ENCODE peak calls at places on chromosomes 13 and 19, in four cellular contexts. M is GM23248, X is SK-N-SH, G is hepatocyte. H is an unnamed sample.
A peak's percentile ranks its signal among the peaks of the same experiment; 100 is the strongest.

GRCh38 chr13:109883181-109884180 is 97.1 kb upstream of the IRS2 start:
- DNase-seq in M (no peak), X (no peak), G (no peak), H (no peak)

GRCh38 chr13:23715092-23715761 is 145.0 kb downstream of the TNFRSF19 start:
- DNase-seq in M (no peak), X (no peak), G (no peak), H (no peak)

GRCh38 chr13:28470286-28470685 is 24.6 kb downstream of the FLT1 start:
- DNase-seq in M (no peak), X (no peak), G (no peak), H (no peak)

GRCh38 chr13:110001622-110002275 is 215.4 kb upstream of the IRS2 start:
- DNase-seq in M (peak; percentile 76), X (no peak), G (no peak), H (no peak)

GRCh38 chr19:49020931-49021895 is 2.9 kb downstream of the CGB3 start:
- DNase-seq in M (peak; percentile 42), X (peak; percentile 66), G (no peak), H (no peak)

GRCh38 chr19:5103812-5104410 is 135.0 kb downstream of the KDM4B start:
- DNase-seq in M (no peak), X (no peak), G (no peak), H (no peak)

GRCh38 chr13:19991531-19991930 is 33.0 kb downstream of the ZMYM2 start:
- DNase-seq in M (no peak), X (no peak), G (no peak), H (no peak)

GRCh38 chr13:111399334-111399733 is 78.9 kb downstream of the TEX29 start:
- DNase-seq in M (no peak), X (no peak), G (no peak), H (no peak)

GRCh38 chr19:16185123-16185924 is at the start of gene FAM32A:
- DNase-seq in M (peak; percentile 98), X (peak; percentile 96), G (peak; percentile 98), H (peak; percentile 98)

GRCh38 chr19:28239270-28239669 is 973.7 kb downstream of the UQCRFS1 start:
- DNase-seq in M (peak; percentile 19), X (peak; percentile 12), G (no peak), H (peak; percentile 69)

GRCh38 chr13:65921933-65922332 is 1308.2 kb downstream of the PCDH9 start:
- DNase-seq in M (no peak), X (no peak), G (no peak), H (no peak)

GRCh38 chr19:10961763-10962536 is 1.1 kb downstream of the SMARCA4 start:
- DNase-seq in M (peak; percentile 45), X (no peak), G (no peak), H (peak; percentile 75)

GRCh38 chr19:16062789-16063188 is 13.5 kb upstream of the TPM4 start:
- DNase-seq in M (no peak), X (peak; percentile 73), G (peak; percentile 58), H (peak; percentile 57)

GRCh38 chr13:21123956-21124355 is 52.4 kb downstream of the SKA3 start:
- DNase-seq in M (no peak), X (no peak), G (no peak), H (no peak)

GRCh38 chr13:44726214-44726613 is 150.1 kb upstream of the TSC22D1 start:
- DNase-seq in M (peak; percentile 93), X (no peak), G (no peak), H (no peak)

GRCh38 chr19:13978306-13978705 is 26.0 kb downstream of the DCAF15 start:
- DNase-seq in M (peak; percentile 46), X (peak; percentile 81), G (peak; percentile 90), H (peak; percentile 97)

GRCh38 chr19:42386974-42387707 is 3.0 kb downstream of the CNFN start:
- DNase-seq in M (peak; percentile 73), X (peak; percentile 91), G (peak; percentile 82), H (peak; percentile 89)

GRCh38 chr19:16262618-16263017 is 62.0 kb upstream of the KLF2 start:
- DNase-seq in M (no peak), X (peak; percentile 67), G (peak; percentile 85), H (no peak)

GRCh38 chr13:45695198-45695730 is 6.9 kb upstream of the CBY2 start:
- DNase-seq in M (peak; percentile 38), X (no peak), G (no peak), H (no peak)

GRCh38 chr13:75908137-75908536 is 272.0 kb downstream of the LMO7 start:
- DNase-seq in M (peak; percentile 3), X (no peak), G (no peak), H (peak; percentile 6)

GRCh38 chr13:76687467-76687866 is 198.7 kb downstream of the KCTD12 start:
- DNase-seq in M (no peak), X (no peak), G (no peak), H (no peak)

GRCh38 chr13:113535381-113535781 is 44.9 kb upstream of the DCUN1D2 start:
- DNase-seq in M (no peak), X (no peak), G (no peak), H (no peak)

GRCh38 chr13:85693889-85694511 is 105.2 kb downstream of the SLITRK6 start:
- DNase-seq in M (no peak), X (no peak), G (peak; percentile 23), H (no peak)

GRCh38 chr13:93249259-93249917 is 22.8 kb downstream of the GPC6 start:
- DNase-seq in M (peak; percentile 88), X (no peak), G (peak; percentile 49), H (no peak)

GRCh38 chr19:43777163-43777700 is 3.5 kb downstream of the KCNN4 start:
- DNase-seq in M (peak; percentile 37), X (peak; percentile 69), G (peak; percentile 28), H (no peak)

GRCh38 chr13:98997738-98998641 is 20.1 kb upstream of the DOCK9 start:
- DNase-seq in M (peak; percentile 72), X (no peak), G (no peak), H (no peak)

GRCh38 chr13:73599232-73600128 is 534.7 kb downstream of the KLF12 start:
- DNase-seq in M (no peak), X (no peak), G (no peak), H (no peak)

GRCh38 chr19:10815969-10816635 is 19.9 kb downstream of the TMED1 start:
- DNase-seq in M (peak; percentile 87), X (no peak), G (peak; percentile 5), H (no peak)

GRCh38 chr19:48000846-48001245 is 6.4 kb downstream of the ELSPBP1 start:
- DNase-seq in M (no peak), X (no peak), G (no peak), H (no peak)

GRCh38 chr19:3142938-3143337 is 7.1 kb downstream of the GNA15 start:
- DNase-seq in M (peak; percentile 34), X (no peak), G (no peak), H (no peak)

GRCh38 chr19:3145909-3146676 is 10.3 kb downstream of the GNA15 start:
- DNase-seq in M (no peak), X (no peak), G (no peak), H (peak; percentile 1)

GRCh38 chr19:3140667-3141038 is 4.8 kb downstream of the GNA15 start:
- DNase-seq in M (no peak), X (no peak), G (no peak), H (no peak)

GRCh38 chr19:3138268-3138667 is 2.4 kb downstream of the GNA15 start:
- DNase-seq in M (no peak), X (no peak), G (no peak), H (no peak)

GRCh38 chr19:3142292-3142670 is 6.4 kb downstream of the GNA15 start:
- DNase-seq in M (peak; percentile 98), X (no peak), G (no peak), H (no peak)
- TF ChIP-seq EZH2phosphoT487 in M (no peak), X (no peak), G (no peak), H (no peak)

DNA sequence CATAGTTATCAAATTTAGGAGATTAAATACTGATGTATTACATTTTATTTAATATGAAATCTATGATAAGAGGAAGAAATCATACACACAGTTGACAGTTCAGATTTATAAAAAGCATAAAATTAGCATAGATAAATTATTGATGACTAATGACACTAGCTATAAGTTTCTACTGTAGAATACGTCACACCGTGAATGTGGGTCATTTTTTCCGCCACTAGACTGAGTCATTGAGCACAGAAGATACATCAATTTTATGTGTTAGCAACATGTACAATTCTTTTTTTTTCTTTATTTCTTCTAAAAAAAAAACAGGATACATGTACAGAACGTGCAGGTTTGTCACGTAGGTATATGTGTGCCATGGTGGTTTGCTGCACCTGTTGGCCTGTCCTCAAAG is 22.2 kb downstream of the AP2S1 start:
- DNase-seq in M (peak; percentile 57), X (no peak), G (no peak), H (no peak)
- TF ChIP-seq EZH2phosphoT487 in M (no peak), X (no peak), G (no peak), H (no peak)

GRCh38 chr19:32675720-32676185 is at the start of gene RGS9BP:
- DNase-seq in M (peak; percentile 89), X (peak; percentile 88), G (peak; percentile 84), H (peak; percentile 70)
- TF ChIP-seq EZH2phosphoT487 in M (no peak), X (no peak), G (no peak), H (peak; percentile 94)

DNA sequence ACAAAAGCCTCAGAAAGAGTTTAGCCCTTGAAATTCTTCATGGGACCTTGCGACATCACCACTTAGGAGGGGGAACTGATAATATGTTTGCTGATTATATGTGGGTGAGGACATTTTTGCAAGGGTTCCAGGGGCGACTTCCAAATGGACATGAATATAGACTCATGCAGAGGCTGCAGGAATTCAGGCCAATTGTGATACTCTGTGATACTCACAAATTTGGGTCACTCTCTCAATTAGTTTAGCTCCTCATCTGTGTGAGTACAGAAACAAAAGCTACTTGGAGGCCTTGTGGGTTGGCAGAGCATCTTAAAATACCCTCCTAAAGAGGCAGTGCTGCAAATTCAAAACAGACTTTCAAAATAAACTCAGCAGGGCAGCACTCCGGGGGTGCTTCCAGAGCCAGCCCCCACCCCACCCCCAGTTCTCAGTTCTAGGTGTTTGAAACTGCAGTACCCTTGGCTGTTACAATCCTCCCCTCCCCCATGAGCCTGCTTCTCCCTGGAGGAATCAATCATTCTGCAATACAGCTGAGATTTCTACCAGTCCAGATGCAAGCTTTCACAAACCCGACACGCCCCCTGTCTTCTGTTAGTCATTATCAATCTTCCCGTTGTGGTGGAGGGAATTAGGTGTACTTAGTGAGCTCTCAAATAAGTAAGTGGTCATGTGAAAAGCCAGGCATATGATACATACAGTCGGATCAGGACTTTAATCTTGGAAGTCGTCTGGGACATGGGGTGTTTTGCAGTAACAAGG is 96.9 kb upstream of the MBNL2 start:
- DNase-seq in M (peak; percentile 85), X (peak; percentile 50), G (peak; percentile 88), H (peak; percentile 38)
- TF ChIP-seq EZH2phosphoT487 in M (no peak), X (no peak), G (no peak), H (no peak)

GRCh38 chr13:59320021-59320420 is 843.7 kb downstream of the DIAPH3 start:
- DNase-seq in M (no peak), X (no peak), G (no peak), H (no peak)
- TF ChIP-seq EZH2phosphoT487 in M (no peak), X (no peak), G (no peak), H (no peak)

H was measured in neural progenitor cell.